ENCODE peak calls at places on chromosomes 4 and X, in five cellular contexts. One of them, this sample, is unnamed.

GRCh38 chr4:60133414-60133813 is 1066.7 kb upstream of the ADGRL3 start:
- DNase-seq in ELR: peak
- DNase-seq in tibial nerve: no peak
- DNase-seq in EL: peak
- DNase-seq in DND-41: no peak
- DNase-seq in this sample: peak

GRCh38 chrX:71250856-71251255 is 3.1 kb downstream of the ZMYM3 start:
- DNase-seq in ELR: no peak
- DNase-seq in tibial nerve: no peak
- DNase-seq in EL: no peak
- DNase-seq in DND-41: no peak
- DNase-seq in this sample: no peak

GRCh38 chr4:118765399-118765798 is 70.5 kb downstream of the SEC24D start:
- DNase-seq in ELR: peak
- DNase-seq in tibial nerve: no peak
- DNase-seq in EL: peak
- DNase-seq in DND-41: no peak
- DNase-seq in this sample: peak

GRCh38 chr4:41363384-41363981 is 106.8 kb downstream of the UCHL1 start:
- DNase-seq in ELR: peak
- DNase-seq in tibial nerve: no peak
- DNase-seq in EL: peak
- DNase-seq in DND-41: no peak
- DNase-seq in this sample: peak

GRCh38 chr4:83552085-83552484 is 16.2 kb downstream of the GPAT3 start:
- DNase-seq in ELR: peak
- DNase-seq in tibial nerve: no peak
- DNase-seq in EL: peak
- DNase-seq in DND-41: no peak
- DNase-seq in this sample: no peak

GRCh38 chrX:97021680-97022079 is 138.0 kb downstream of the RPA4 start:
- DNase-seq in ELR: peak
- DNase-seq in tibial nerve: no peak
- DNase-seq in EL: peak
- DNase-seq in DND-41: no peak
- DNase-seq in this sample: peak

GRCh38 chr4:84672177-84672576 is 89.2 kb downstream of the CDS1 start:
- DNase-seq in ELR: no peak
- DNase-seq in tibial nerve: no peak
- DNase-seq in EL: no peak
- DNase-seq in DND-41: no peak
- DNase-seq in this sample: no peak

GRCh38 chrX:3143043-3143799 is 102.0 kb downstream of the ARSF start:
- DNase-seq in ELR: no peak
- DNase-seq in tibial nerve: no peak
- DNase-seq in EL: no peak
- DNase-seq in DND-41: peak
- DNase-seq in this sample: no peak

This sample was measured in fibroblast of lung.